ENCODE peak calls at places on chromosome 2, in eight cellular contexts. K is HCT116, H is uterus, V is NB4, F is vagina, J is MM.1S, P is epithelial cell of esophagus, A is fibroblast of the aortic adventitia. C is an unnamed sample.
A peak's percentile ranks its signal among the peaks of the same experiment; 100 is the strongest.

GRCh38 chr2:74471332-74472065 is 981 bp downstream of the MRPL53 start:
- DNase-seq in J (no peak), V (no peak), P (no peak), A (no peak), K (no peak), F (no peak), H (no peak), C (no peak)

GRCh38 chr2:46164581-46165301 is 132.5 kb upstream of the EPAS1 start:
- DNase-seq in H (peak; percentile 93), A (peak; percentile 100), J (no peak), F (no peak), K (no peak), V (no peak), P (peak; percentile 83), C (no peak)

GRCh38 chr2:30078521-30078920 is 68.3 kb upstream of the YPEL5 start:
- DNase-seq in V (no peak), P (no peak), K (no peak), F (no peak), A (no peak), J (no peak), H (no peak), C (no peak)

GRCh38 chr2:26356771-26357170 is 10.2 kb upstream of the ADGRF3 start:
- DNase-seq in K (no peak), V (no peak), H (no peak), P (peak; percentile 46), A (no peak), J (no peak), F (no peak), C (no peak)

GRCh38 chr2:95347681-95348608 is 50.8 kb downstream of the KCNIP3 start:
- DNase-seq in K (no peak), P (no peak), J (no peak), F (no peak), V (no peak), A (no peak), H (no peak), C (no peak)

GRCh38 chr2:25740810-25741381 is 67.5 kb upstream of the DTNB start:
- DNase-seq in K (no peak), V (peak; percentile 92), J (no peak), A (no peak), F (no peak), P (peak; percentile 40), H (no peak), C (no peak)

GRCh38 chr2:107936427-107937359 is 49.6 kb upstream of the SLC5A7 start:
- DNase-seq in J (peak; percentile 30), H (no peak), P (peak; percentile 29), A (no peak), V (peak; percentile 47), F (no peak), K (no peak), C (peak; percentile 10)

GRCh38 chr2:195146761-195147160 is 510.3 kb upstream of the SLC39A10 start:
- DNase-seq in V (no peak), A (no peak), K (no peak), H (no peak), J (no peak), P (no peak), F (no peak), C (no peak)

GRCh38 chr2:55781542-55781941 is 87.9 kb upstream of the PNPT1 start:
- DNase-seq in A (no peak), F (no peak), V (no peak), J (no peak), P (no peak), K (no peak), H (no peak), C (no peak)

GRCh38 chr2:151357359-151357758 is at the start of gene TNFAIP6:
- DNase-seq in H (no peak), J (no peak), A (peak; percentile 98), F (no peak), K (no peak), P (peak; percentile 82), V (peak; percentile 78), C (no peak)

GRCh38 chr2:156320491-156320896 is 12.0 kb downstream of the NR4A2 start:
- DNase-seq in K (no peak), V (no peak), A (peak; percentile 43), P (peak; percentile 59), F (no peak), H (peak; percentile 42), J (no peak), C (no peak)

GRCh38 chr2:66447676-66448075 is 12.8 kb downstream of the MEIS1 start:
- DNase-seq in V (no peak), F (no peak), H (no peak), J (no peak), K (no peak), A (peak; percentile 62), P (no peak), C (no peak)

GRCh38 chr2:99066602-99067001 is 74.9 kb upstream of the C2orf15 start:
- DNase-seq in F (no peak), A (peak; percentile 68), P (peak; percentile 58), K (peak; percentile 15), H (no peak), V (peak; percentile 77), J (peak; percentile 87), C (peak; percentile 88)

GRCh38 chr2:156452971-156453370 is 16.8 kb downstream of the GPD2 start:
- DNase-seq in J (no peak), V (no peak), K (no peak), A (peak; percentile 58), H (no peak), P (no peak), F (no peak), C (no peak)

GRCh38 chr2:44333994-44334393 is 27.3 kb downstream of the PREPL start:
- DNase-seq in H (no peak), J (no peak), A (no peak), V (no peak), F (no peak), P (no peak), K (no peak), C (no peak)

GRCh38 chr2:96760986-96761832 is 507 bp downstream of the CNNM4 start:
- DNase-seq in J (no peak), H (no peak), F (no peak), K (no peak), V (no peak), A (peak; percentile 34), P (peak; percentile 29), C (no peak)

GRCh38 chr2:171939058-171939753 is 16.9 kb downstream of the HAT1 start:
- DNase-seq in H (no peak), P (no peak), J (no peak), V (no peak), K (no peak), F (no peak), A (no peak), C (no peak)

GRCh38 chr2:104923665-104924064 is 69.8 kb downstream of the POU3F3 start:
- DNase-seq in J (peak; percentile 16), V (no peak), P (no peak), K (no peak), F (no peak), H (no peak), A (no peak), C (no peak)

GRCh38 chr2:231370429-231370748 is 25.1 kb upstream of the B3GNT7 start:
- DNase-seq in J (no peak), F (no peak), A (no peak), P (no peak), K (no peak), H (no peak), V (no peak), C (no peak)

DNA sequence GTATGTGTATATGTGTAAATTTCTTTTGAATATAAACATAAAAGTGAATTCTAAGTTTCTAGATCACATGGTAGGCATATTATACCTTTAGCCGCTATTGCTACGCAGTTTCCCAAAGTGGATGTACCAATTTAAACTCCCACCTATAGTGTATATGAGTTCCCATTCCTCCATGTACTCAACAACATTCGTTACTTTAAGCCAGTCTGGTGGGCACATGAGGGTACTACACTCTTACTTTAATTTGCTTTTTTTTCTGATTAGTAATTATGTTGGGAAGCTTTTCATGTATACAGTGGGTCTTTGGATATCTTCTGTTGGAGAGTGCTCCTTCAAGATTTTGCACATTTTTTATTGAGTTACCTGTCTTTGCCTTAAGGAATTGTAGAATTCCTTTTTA is 683.8 kb downstream of the ERBB4 start:
- DNase-seq in P (no peak), H (no peak), A (no peak), J (no peak), K (no peak), F (no peak), V (no peak), C (no peak)
- TF ChIP-seq CTCF in P (no peak), H (no peak), A (peak; percentile 24), J (no peak), K (no peak), F (no peak), V (no peak), C (no peak)

GRCh38 chr2:100412866-100413265 is 4.6 kb downstream of the CHST10 start:
- DNase-seq in H (no peak), J (no peak), A (no peak), K (no peak), V (no peak), P (no peak), F (no peak), C (no peak)
- H3K4me3 ChIP-seq in H (no peak overlapping the region), J (no peak overlapping the region), A (no peak overlapping the region), K (no peak overlapping the region), V (no peak overlapping the region), P (no peak overlapping the region), F (no peak overlapping the region), C (no peak overlapping the region)

GRCh38 chr2:208033701-208034502 is 8.6 kb upstream of the PLEKHM3 start:
- DNase-seq in V (peak; percentile 55), J (peak; percentile 75), P (peak; percentile 89), K (peak; percentile 68), H (peak; percentile 18), F (no peak), A (peak; percentile 18), C (peak; percentile 82)

GRCh38 chr2:208034503-208035140 is 9.3 kb upstream of the PLEKHM3 start:
- DNase-seq in J (no peak), V (no peak), A (no peak), F (no peak), H (no peak), P (no peak), K (no peak), C (no peak)

GRCh38 chr2:208039661-208040060 is 14.3 kb upstream of the PLEKHM3 start:
- DNase-seq in J (no peak), H (no peak), K (no peak), V (no peak), A (no peak), F (no peak), P (no peak), C (no peak)

GRCh38 chr2:208037564-208038487 is 12.5 kb upstream of the PLEKHM3 start:
- DNase-seq in A (no peak), J (no peak), F (no peak), K (no peak), P (peak; percentile 10), V (no peak), H (no peak), C (no peak)

GRCh38 chr2:208036357-208036756 is 11.0 kb upstream of the PLEKHM3 start:
- DNase-seq in F (no peak), J (no peak), H (no peak), K (no peak), P (peak; percentile 42), V (no peak), A (no peak), C (no peak)
- TF ChIP-seq CTCF in F (no peak), J (no peak), H (no peak), K (no peak), P (no peak), V (no peak), A (no peak), C (no peak)

DNA sequence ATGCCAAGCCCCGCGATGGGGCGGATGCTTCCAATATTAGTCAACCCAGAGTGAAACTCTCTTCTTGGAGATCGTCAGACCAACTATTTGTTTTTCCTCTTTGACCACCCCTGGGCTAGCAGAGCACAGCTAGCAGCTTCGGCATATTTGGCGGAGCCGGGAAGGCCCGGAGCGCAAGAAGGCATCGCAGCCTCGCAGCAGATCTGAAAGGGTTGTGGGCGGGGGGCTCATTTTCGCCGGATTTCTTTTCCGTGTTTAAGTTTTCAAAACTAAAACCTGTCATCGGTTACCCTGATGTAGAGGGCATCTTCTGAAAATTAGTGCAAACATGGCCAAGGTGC is 335 bp upstream of the ZNF385B start:
- DNase-seq in K (no peak), P (no peak), F (no peak), J (peak; percentile 9), H (peak; percentile 11), A (peak; percentile 28), V (no peak), C (no peak)
- H3K4me3 ChIP-seq in K (peak overlapping the region; percentile 66), P (peak overlapping the region; percentile 33), F (peak overlapping the region; percentile 48), J (peak overlapping the region; percentile 83), H (peak overlapping the region; percentile 28), A (peak overlapping the region; percentile 68), V (no peak overlapping the region), C (no peak overlapping the region)

C was measured in GM12865.